ENCODE peak calls at places on chromosomes 6 and 20, in five cellular contexts. One of them, this sample, is unnamed.
A peak's percentile ranks its signal among the peaks of the same experiment; 100 is the strongest.

GRCh38 chr20:40493071-40493470 is 196.0 kb downstream of the MAFB start:
- DNase-seq in HT1080: peak; percentile 18
- DNase-seq in activated CD4-positive, alpha-beta T cell treated with anti-CD3 and anti-CD28 coated beads, Interleukin-2, amount 50 U/mL, for 1 hour: no peak
- DNase-seq in GM04503: no peak
- DNase-seq in naive thymus-derived CD8-positive, alpha-beta T cell: no peak
- DNase-seq in this sample: no peak

GRCh38 chr20:51350941-51351631 is 191.4 kb downstream of the NFATC2 start:
- DNase-seq in HT1080: peak; percentile 71
- DNase-seq in activated CD4-positive, alpha-beta T cell treated with anti-CD3 and anti-CD28 coated beads, Interleukin-2, amount 50 U/mL, for 1 hour: no peak
- DNase-seq in GM04503: no peak
- DNase-seq in naive thymus-derived CD8-positive, alpha-beta T cell: no peak
- DNase-seq in this sample: no peak

GRCh38 chr20:51004305-51004727 is 18.6 kb downstream of the KCNG1 start:
- DNase-seq in HT1080: no peak
- DNase-seq in activated CD4-positive, alpha-beta T cell treated with anti-CD3 and anti-CD28 coated beads, Interleukin-2, amount 50 U/mL, for 1 hour: no peak
- DNase-seq in GM04503: no peak
- DNase-seq in naive thymus-derived CD8-positive, alpha-beta T cell: no peak
- DNase-seq in this sample: no peak

GRCh38 chr6:1096967-1097765 is 214.7 kb upstream of the FOXQ1 start:
- DNase-seq in HT1080: no peak
- DNase-seq in activated CD4-positive, alpha-beta T cell treated with anti-CD3 and anti-CD28 coated beads, Interleukin-2, amount 50 U/mL, for 1 hour: no peak
- DNase-seq in GM04503: no peak
- DNase-seq in naive thymus-derived CD8-positive, alpha-beta T cell: no peak
- DNase-seq in this sample: no peak

GRCh38 chr20:45946149-45946970 is 11.9 kb downstream of the PCIF1 start:
- DNase-seq in HT1080: peak; percentile 73
- DNase-seq in activated CD4-positive, alpha-beta T cell treated with anti-CD3 and anti-CD28 coated beads, Interleukin-2, amount 50 U/mL, for 1 hour: no peak
- DNase-seq in GM04503: no peak
- DNase-seq in naive thymus-derived CD8-positive, alpha-beta T cell: peak; percentile 45
- DNase-seq in this sample: no peak

GRCh38 chr20:38346247-38346651 is at the start of gene LBP:
- DNase-seq in HT1080: no peak
- DNase-seq in activated CD4-positive, alpha-beta T cell treated with anti-CD3 and anti-CD28 coated beads, Interleukin-2, amount 50 U/mL, for 1 hour: no peak
- DNase-seq in GM04503: no peak
- DNase-seq in naive thymus-derived CD8-positive, alpha-beta T cell: no peak
- DNase-seq in this sample: no peak

GRCh38 chr6:128763599-128764300 is 119.2 kb upstream of the LAMA2 start:
- DNase-seq in HT1080: no peak
- DNase-seq in activated CD4-positive, alpha-beta T cell treated with anti-CD3 and anti-CD28 coated beads, Interleukin-2, amount 50 U/mL, for 1 hour: no peak
- DNase-seq in GM04503: no peak
- DNase-seq in naive thymus-derived CD8-positive, alpha-beta T cell: no peak
- DNase-seq in this sample: no peak

GRCh38 chr6:78243519-78243918 is 590.7 kb downstream of the MEI4 start:
- DNase-seq in HT1080: peak; percentile 67
- DNase-seq in activated CD4-positive, alpha-beta T cell treated with anti-CD3 and anti-CD28 coated beads, Interleukin-2, amount 50 U/mL, for 1 hour: no peak
- DNase-seq in GM04503: no peak
- DNase-seq in naive thymus-derived CD8-positive, alpha-beta T cell: no peak
- DNase-seq in this sample: no peak

GRCh38 chr20:44033344-44033743 is 118.7 kb downstream of the TOX2 start:
- DNase-seq in HT1080: peak; percentile 7
- DNase-seq in activated CD4-positive, alpha-beta T cell treated with anti-CD3 and anti-CD28 coated beads, Interleukin-2, amount 50 U/mL, for 1 hour: no peak
- DNase-seq in GM04503: no peak
- DNase-seq in naive thymus-derived CD8-positive, alpha-beta T cell: no peak
- DNase-seq in this sample: no peak

GRCh38 chr6:14889172-14889571 is 356.7 kb upstream of the JARID2 start:
- DNase-seq in HT1080: peak; percentile 15
- DNase-seq in activated CD4-positive, alpha-beta T cell treated with anti-CD3 and anti-CD28 coated beads, Interleukin-2, amount 50 U/mL, for 1 hour: no peak
- DNase-seq in GM04503: peak; percentile 33
- DNase-seq in naive thymus-derived CD8-positive, alpha-beta T cell: no peak
- DNase-seq in this sample: no peak

This sample was measured in T-cell.